ENCODE peak calls at places on chromosomes 16 and 17, in seven cellular contexts. One of them, this sample, is unnamed.
A peak's percentile ranks its signal among the peaks of the same experiment; 100 is the strongest.

GRCh38 chr16:47037396-47037745 is 63.9 kb upstream of the DNAJA2 start:
- DNase-seq in fibroblast of pulmonary artery: peak; percentile 16
- DNase-seq in mammary epithelial cell: no peak
- DNase-seq in endodermal cell: peak; percentile 74
- DNase-seq in IMR-90: no peak
- DNase-seq in tibial nerve: no peak
- DNase-seq in cardiac muscle cell: peak; percentile 27
- DNase-seq in this sample: no peak

GRCh38 chr17:69501591-69502468 is 87.3 kb downstream of the MAP2K6 start:
- DNase-seq in fibroblast of pulmonary artery: peak; percentile 64
- DNase-seq in mammary epithelial cell: peak; percentile 20
- DNase-seq in endodermal cell: peak; percentile 78
- DNase-seq in IMR-90: peak; percentile 90
- DNase-seq in tibial nerve: peak; percentile 30
- DNase-seq in cardiac muscle cell: peak; percentile 80
- DNase-seq in this sample: no peak

GRCh38 chr17:47246120-47246519 is 7.5 kb upstream of the ITGB3 start:
- DNase-seq in fibroblast of pulmonary artery: no peak
- DNase-seq in mammary epithelial cell: no peak
- DNase-seq in endodermal cell: no peak
- DNase-seq in IMR-90: peak; percentile 25
- DNase-seq in tibial nerve: no peak
- DNase-seq in cardiac muscle cell: no peak
- DNase-seq in this sample: no peak

GRCh38 chr17:78573955-78574354 is 3.2 kb downstream of the DNAH17 start:
- DNase-seq in fibroblast of pulmonary artery: no peak
- DNase-seq in mammary epithelial cell: no peak
- DNase-seq in endodermal cell: no peak
- DNase-seq in IMR-90: no peak
- DNase-seq in tibial nerve: no peak
- DNase-seq in cardiac muscle cell: no peak
- DNase-seq in this sample: no peak

GRCh38 chr16:11165894-11166665 is 89.9 kb downstream of the SOCS1 start:
- DNase-seq in fibroblast of pulmonary artery: no peak
- DNase-seq in mammary epithelial cell: no peak
- DNase-seq in endodermal cell: no peak
- DNase-seq in IMR-90: no peak
- DNase-seq in tibial nerve: no peak
- DNase-seq in cardiac muscle cell: no peak
- DNase-seq in this sample: no peak

GRCh38 chr17:33560871-33561270 is 267.8 kb upstream of the ASIC2 start:
- DNase-seq in fibroblast of pulmonary artery: no peak
- DNase-seq in mammary epithelial cell: no peak
- DNase-seq in endodermal cell: no peak
- DNase-seq in IMR-90: no peak
- DNase-seq in tibial nerve: no peak
- DNase-seq in cardiac muscle cell: no peak
- DNase-seq in this sample: no peak

GRCh38 chr16:85555549-85556455 is 57.3 kb upstream of the GSE1 start:
- DNase-seq in fibroblast of pulmonary artery: peak; percentile 63
- DNase-seq in mammary epithelial cell: peak; percentile 7
- DNase-seq in endodermal cell: peak; percentile 87
- DNase-seq in IMR-90: no peak
- DNase-seq in tibial nerve: peak; percentile 33
- DNase-seq in cardiac muscle cell: peak; percentile 56
- DNase-seq in this sample: no peak

GRCh38 chr16:75059411-75059810 is 57.2 kb downstream of the LDHD start:
- DNase-seq in fibroblast of pulmonary artery: no peak
- DNase-seq in mammary epithelial cell: no peak
- DNase-seq in endodermal cell: no peak
- DNase-seq in IMR-90: no peak
- DNase-seq in tibial nerve: no peak
- DNase-seq in cardiac muscle cell: no peak
- DNase-seq in this sample: no peak

GRCh38 chr16:13909872-13910303 is 10.1 kb upstream of the ERCC4 start:
- DNase-seq in fibroblast of pulmonary artery: peak; percentile 97
- DNase-seq in mammary epithelial cell: peak; percentile 45
- DNase-seq in endodermal cell: no peak
- DNase-seq in IMR-90: peak; percentile 75
- DNase-seq in tibial nerve: no peak
- DNase-seq in cardiac muscle cell: peak; percentile 98
- DNase-seq in this sample: no peak

GRCh38 chr16:79876332-79876730 is 275.8 kb upstream of the MAF start:
- DNase-seq in fibroblast of pulmonary artery: no peak
- DNase-seq in mammary epithelial cell: no peak
- DNase-seq in endodermal cell: no peak
- DNase-seq in IMR-90: no peak
- DNase-seq in tibial nerve: no peak
- DNase-seq in cardiac muscle cell: no peak
- DNase-seq in this sample: no peak

GRCh38 chr16:9206156-9206555 is 114.7 kb downstream of the HAPSTR1 start:
- DNase-seq in fibroblast of pulmonary artery: no peak
- DNase-seq in mammary epithelial cell: no peak
- DNase-seq in endodermal cell: no peak
- DNase-seq in IMR-90: no peak
- DNase-seq in tibial nerve: no peak
- DNase-seq in cardiac muscle cell: no peak
- DNase-seq in this sample: no peak

GRCh38 chr17:29149431-29150064 is 30.6 kb downstream of the MYO18A start:
- DNase-seq in fibroblast of pulmonary artery: peak; percentile 64
- DNase-seq in mammary epithelial cell: peak; percentile 87
- DNase-seq in endodermal cell: no peak
- DNase-seq in IMR-90: peak; percentile 36
- DNase-seq in tibial nerve: no peak
- DNase-seq in cardiac muscle cell: peak; percentile 78
- DNase-seq in this sample: no peak

GRCh38 chr16:85418978-85419491 is 194.1 kb upstream of the GSE1 start:
- DNase-seq in fibroblast of pulmonary artery: no peak
- DNase-seq in mammary epithelial cell: no peak
- DNase-seq in endodermal cell: no peak
- DNase-seq in IMR-90: no peak
- DNase-seq in tibial nerve: no peak
- DNase-seq in cardiac muscle cell: no peak
- DNase-seq in this sample: no peak

GRCh38 chr16:85535352-85536072 is 77.6 kb upstream of the GSE1 start:
- DNase-seq in fibroblast of pulmonary artery: no peak
- DNase-seq in mammary epithelial cell: no peak
- DNase-seq in endodermal cell: peak; percentile 81
- DNase-seq in IMR-90: no peak
- DNase-seq in tibial nerve: no peak
- DNase-seq in cardiac muscle cell: no peak
- DNase-seq in this sample: no peak

GRCh38 chr16:11828696-11829095 is 22.6 kb downstream of the RSL1D1 start:
- DNase-seq in fibroblast of pulmonary artery: no peak
- DNase-seq in mammary epithelial cell: no peak
- DNase-seq in endodermal cell: no peak
- DNase-seq in IMR-90: no peak
- DNase-seq in tibial nerve: no peak
- DNase-seq in cardiac muscle cell: no peak
- DNase-seq in this sample: no peak

GRCh38 chr17:40873255-40873654 is 6.2 kb upstream of the KRT12 start:
- DNase-seq in fibroblast of pulmonary artery: no peak
- DNase-seq in mammary epithelial cell: no peak
- DNase-seq in endodermal cell: no peak
- DNase-seq in IMR-90: no peak
- DNase-seq in tibial nerve: no peak
- DNase-seq in cardiac muscle cell: no peak
- DNase-seq in this sample: no peak
- TF ChIP-seq CTCF in fibroblast of pulmonary artery: no peak
- TF ChIP-seq CTCF in mammary epithelial cell: no peak
- TF ChIP-seq CTCF in endodermal cell: peak; percentile 38
- TF ChIP-seq CTCF in IMR-90: no peak
- TF ChIP-seq CTCF in tibial nerve: no peak
- TF ChIP-seq CTCF in cardiac muscle cell: no peak
- TF ChIP-seq CTCF in this sample: no peak

GRCh38 chr17:37661372-37662014 is 18.2 kb upstream of the DDX52 start:
- DNase-seq in fibroblast of pulmonary artery: no peak
- DNase-seq in mammary epithelial cell: no peak
- DNase-seq in endodermal cell: no peak
- DNase-seq in IMR-90: no peak
- DNase-seq in tibial nerve: no peak
- DNase-seq in cardiac muscle cell: no peak
- DNase-seq in this sample: no peak
- TF ChIP-seq CTCF in fibroblast of pulmonary artery: no peak
- TF ChIP-seq CTCF in mammary epithelial cell: no peak
- TF ChIP-seq CTCF in endodermal cell: peak; percentile 69
- TF ChIP-seq CTCF in IMR-90: no peak
- TF ChIP-seq CTCF in tibial nerve: no peak
- TF ChIP-seq CTCF in cardiac muscle cell: no peak
- TF ChIP-seq CTCF in this sample: peak; percentile 40

GRCh38 chr17:66313995-66314659 is 11.7 kb downstream of the PRKCA start:
- DNase-seq in fibroblast of pulmonary artery: no peak
- DNase-seq in mammary epithelial cell: no peak
- DNase-seq in endodermal cell: no peak
- DNase-seq in IMR-90: no peak
- DNase-seq in tibial nerve: no peak
- DNase-seq in cardiac muscle cell: no peak
- DNase-seq in this sample: no peak

GRCh38 chr17:66312912-66313311 is 10.5 kb downstream of the PRKCA start:
- DNase-seq in fibroblast of pulmonary artery: no peak
- DNase-seq in mammary epithelial cell: no peak
- DNase-seq in endodermal cell: no peak
- DNase-seq in IMR-90: no peak
- DNase-seq in tibial nerve: no peak
- DNase-seq in cardiac muscle cell: no peak
- DNase-seq in this sample: no peak

GRCh38 chr17:66310528-66311148 is 8.2 kb downstream of the PRKCA start:
- DNase-seq in fibroblast of pulmonary artery: no peak
- DNase-seq in mammary epithelial cell: no peak
- DNase-seq in endodermal cell: peak; percentile 82
- DNase-seq in IMR-90: no peak
- DNase-seq in tibial nerve: no peak
- DNase-seq in cardiac muscle cell: no peak
- DNase-seq in this sample: no peak

GRCh38 chr17:66309793-66310192 is 7.4 kb downstream of the PRKCA start:
- DNase-seq in fibroblast of pulmonary artery: no peak
- DNase-seq in mammary epithelial cell: no peak
- DNase-seq in endodermal cell: no peak
- DNase-seq in IMR-90: no peak
- DNase-seq in tibial nerve: no peak
- DNase-seq in cardiac muscle cell: no peak
- DNase-seq in this sample: no peak

GRCh38 chr17:66313325-66313724 is 10.9 kb downstream of the PRKCA start:
- DNase-seq in fibroblast of pulmonary artery: no peak
- DNase-seq in mammary epithelial cell: no peak
- DNase-seq in endodermal cell: no peak
- DNase-seq in IMR-90: no peak
- DNase-seq in tibial nerve: no peak
- DNase-seq in cardiac muscle cell: no peak
- DNase-seq in this sample: no peak
- TF ChIP-seq CTCF in fibroblast of pulmonary artery: no peak
- TF ChIP-seq CTCF in mammary epithelial cell: no peak
- TF ChIP-seq CTCF in endodermal cell: no peak
- TF ChIP-seq CTCF in IMR-90: no peak
- TF ChIP-seq CTCF in tibial nerve: no peak
- TF ChIP-seq CTCF in cardiac muscle cell: no peak
- TF ChIP-seq CTCF in this sample: no peak

GRCh38 chr17:39929657-39930407 is 2.3 kb downstream of the LRRC3C start:
- DNase-seq in fibroblast of pulmonary artery: peak; percentile 86
- DNase-seq in mammary epithelial cell: peak; percentile 58
- DNase-seq in endodermal cell: no peak
- DNase-seq in IMR-90: peak; percentile 82
- DNase-seq in tibial nerve: no peak
- DNase-seq in cardiac muscle cell: peak; percentile 83
- DNase-seq in this sample: no peak
- TF ChIP-seq CTCF in fibroblast of pulmonary artery: no peak
- TF ChIP-seq CTCF in mammary epithelial cell: no peak
- TF ChIP-seq CTCF in endodermal cell: no peak
- TF ChIP-seq CTCF in IMR-90: no peak
- TF ChIP-seq CTCF in tibial nerve: no peak
- TF ChIP-seq CTCF in cardiac muscle cell: no peak
- TF ChIP-seq CTCF in this sample: no peak

GRCh38 chr17:79721993-79722671 is 8.6 kb upstream of the ENPP7 start:
- DNase-seq in fibroblast of pulmonary artery: no peak
- DNase-seq in mammary epithelial cell: no peak
- DNase-seq in endodermal cell: peak; percentile 81
- DNase-seq in IMR-90: no peak
- DNase-seq in tibial nerve: no peak
- DNase-seq in cardiac muscle cell: peak; percentile 15
- DNase-seq in this sample: no peak
- TF ChIP-seq CTCF in fibroblast of pulmonary artery: peak; percentile 20
- TF ChIP-seq CTCF in mammary epithelial cell: no peak
- TF ChIP-seq CTCF in endodermal cell: peak; percentile 76
- TF ChIP-seq CTCF in IMR-90: peak; percentile 16
- TF ChIP-seq CTCF in tibial nerve: no peak
- TF ChIP-seq CTCF in cardiac muscle cell: peak; percentile 9
- TF ChIP-seq CTCF in this sample: peak; percentile 58

DNA sequence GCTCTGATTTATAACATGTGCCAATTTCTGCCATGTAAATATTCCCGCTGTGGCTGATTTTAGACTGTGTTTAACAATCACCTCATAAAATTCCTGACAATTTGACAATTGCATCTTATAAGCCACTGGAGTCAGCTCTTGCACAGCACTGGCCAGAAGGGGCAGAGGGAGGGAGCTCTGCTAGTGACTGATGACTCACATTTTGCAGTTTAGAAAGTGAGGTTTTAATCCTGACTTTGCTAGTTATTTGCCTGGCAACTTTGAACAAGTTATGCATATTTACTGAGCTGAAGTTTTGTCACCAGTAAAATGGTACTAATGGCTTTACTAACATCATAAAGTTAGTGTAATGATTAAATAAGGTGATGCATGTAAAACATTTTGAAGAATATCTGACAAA is 452.3 kb downstream of the CNTNAP4 start:
- DNase-seq in fibroblast of pulmonary artery: no peak
- DNase-seq in mammary epithelial cell: peak; percentile 34
- DNase-seq in endodermal cell: peak; percentile 57
- DNase-seq in IMR-90: no peak
- DNase-seq in tibial nerve: no peak
- DNase-seq in cardiac muscle cell: no peak
- DNase-seq in this sample: no peak
- TF ChIP-seq CTCF in fibroblast of pulmonary artery: no peak
- TF ChIP-seq CTCF in mammary epithelial cell: no peak
- TF ChIP-seq CTCF in endodermal cell: peak; percentile 28
- TF ChIP-seq CTCF in IMR-90: no peak
- TF ChIP-seq CTCF in tibial nerve: no peak
- TF ChIP-seq CTCF in cardiac muscle cell: no peak
- TF ChIP-seq CTCF in this sample: no peak

DNA sequence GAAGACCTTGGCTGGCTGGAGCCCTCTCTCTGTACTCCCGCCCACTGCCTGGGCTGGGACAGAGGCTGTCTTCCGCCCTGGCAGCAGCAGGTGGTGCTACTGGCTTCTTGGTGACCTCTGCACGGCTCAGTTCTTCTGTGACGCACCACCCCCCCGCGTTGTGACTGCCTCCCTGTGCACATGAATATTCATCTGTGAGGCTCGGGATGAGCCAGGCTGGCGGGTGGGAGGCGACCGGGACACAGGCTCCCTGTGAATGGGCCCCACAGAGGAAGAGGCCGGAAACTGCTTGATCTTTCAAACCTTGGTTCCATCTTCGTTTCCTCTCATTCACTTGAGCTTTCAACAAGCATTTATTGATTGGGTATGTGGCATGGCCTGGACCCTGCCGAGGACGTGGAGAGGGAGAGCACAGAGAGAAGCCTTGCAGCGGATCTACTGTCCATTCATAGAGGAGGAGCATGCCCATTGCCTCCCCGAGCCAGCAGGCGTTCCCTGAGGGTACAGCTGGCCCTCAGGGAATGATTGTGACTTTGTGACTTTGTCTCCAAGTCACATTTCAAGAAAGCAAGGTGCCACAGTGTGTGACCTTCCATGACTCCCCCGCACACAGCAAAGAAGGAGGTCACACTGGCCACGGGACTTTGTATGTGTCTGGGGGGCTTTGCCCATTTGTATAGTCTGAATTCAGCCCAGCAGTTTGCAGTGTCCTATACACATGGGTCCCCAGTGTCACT is 45.0 kb downstream of the B9D1 start:
- DNase-seq in fibroblast of pulmonary artery: peak; percentile 87
- DNase-seq in mammary epithelial cell: no peak
- DNase-seq in endodermal cell: peak; percentile 99
- DNase-seq in IMR-90: peak; percentile 80
- DNase-seq in tibial nerve: peak; percentile 72
- DNase-seq in cardiac muscle cell: peak; percentile 72
- DNase-seq in this sample: peak; percentile 84
- TF ChIP-seq CTCF in fibroblast of pulmonary artery: peak; percentile 35
- TF ChIP-seq CTCF in mammary epithelial cell: no peak
- TF ChIP-seq CTCF in endodermal cell: peak; percentile 60
- TF ChIP-seq CTCF in IMR-90: peak; percentile 47
- TF ChIP-seq CTCF in tibial nerve: peak; percentile 20
- TF ChIP-seq CTCF in cardiac muscle cell: peak; percentile 30
- TF ChIP-seq CTCF in this sample: no peak